ENCODE peak calls at places on chromosomes 12 and 14, in five cellular contexts. M, Z, B, P and X are unnamed samples. For H3K4me1, the result is how much of the 10 kb centered on the place peaks cover.

GRCh38 chr14:74531467-74531866 is 37.9 kb downstream of the ISCA2 start:
- DNase-seq in M (peak), Z (no peak), B (peak), P (peak), X (peak)

GRCh38 chr14:55221186-55221585 is 29.8 kb upstream of the DLGAP5 start:
- DNase-seq in M (no peak), Z (no peak), B (no peak), P (no peak), X (no peak)

GRCh38 chr12:67698711-67699603 is 50.4 kb downstream of the DYRK2 start:
- DNase-seq in M (no peak), Z (peak), B (no peak), P (no peak), X (no peak)

GRCh38 chr12:65620026-65620425 is 204.3 kb upstream of the HMGA2 start:
- DNase-seq in M (no peak), Z (no peak), B (no peak), P (no peak), X (no peak)

GRCh38 chr12:3295648-3296408 is 195.2 kb upstream of the PRMT8 start:
- DNase-seq in M (no peak), Z (no peak), B (no peak), P (no peak), X (no peak)

GRCh38 chr12:77102691-77103090 is 37.3 kb upstream of the E2F7 start:
- DNase-seq in M (no peak), Z (no peak), B (no peak), P (no peak), X (no peak)

GRCh38 chr12:46300906-46301305 is 32.1 kb upstream of the SLC38A1 start:
- DNase-seq in M (no peak), Z (no peak), B (no peak), P (no peak), X (no peak)

GRCh38 chr12:10130042-10130441 is at the start of gene CLEC7A:
- DNase-seq in M (no peak), Z (peak), B (no peak), P (no peak), X (no peak)

GRCh38 chr14:67673451-67673850 is 981 bp downstream of the VTI1B start:
- DNase-seq in M (no peak), Z (no peak), B (no peak), P (no peak), X (no peak)

DNA sequence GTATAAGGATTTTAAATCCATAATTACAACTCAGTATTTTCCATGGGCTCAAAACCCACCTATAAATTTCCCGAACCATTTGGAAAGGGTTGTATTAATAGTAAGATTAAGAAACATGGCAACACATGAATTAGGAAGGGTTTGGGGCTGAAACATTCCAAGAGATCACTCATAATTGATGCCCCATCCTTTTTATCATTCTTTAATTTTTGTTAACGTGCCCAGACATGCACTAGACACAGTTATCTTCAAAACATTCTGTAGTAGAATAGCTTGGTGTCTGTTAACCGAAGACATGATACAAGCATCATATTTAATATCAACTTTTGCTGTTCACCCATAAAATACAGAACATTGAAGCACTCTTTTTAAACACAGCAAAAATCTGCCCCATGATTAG is 106.8 kb upstream of the FRMD6 start:
- DNase-seq in M (no peak), Z (no peak), B (no peak), P (no peak), X (no peak)
- H3K4me1 ChIP-seq in M (under half), Z (under half), B (under half), P (under half), X (under half)

DNA sequence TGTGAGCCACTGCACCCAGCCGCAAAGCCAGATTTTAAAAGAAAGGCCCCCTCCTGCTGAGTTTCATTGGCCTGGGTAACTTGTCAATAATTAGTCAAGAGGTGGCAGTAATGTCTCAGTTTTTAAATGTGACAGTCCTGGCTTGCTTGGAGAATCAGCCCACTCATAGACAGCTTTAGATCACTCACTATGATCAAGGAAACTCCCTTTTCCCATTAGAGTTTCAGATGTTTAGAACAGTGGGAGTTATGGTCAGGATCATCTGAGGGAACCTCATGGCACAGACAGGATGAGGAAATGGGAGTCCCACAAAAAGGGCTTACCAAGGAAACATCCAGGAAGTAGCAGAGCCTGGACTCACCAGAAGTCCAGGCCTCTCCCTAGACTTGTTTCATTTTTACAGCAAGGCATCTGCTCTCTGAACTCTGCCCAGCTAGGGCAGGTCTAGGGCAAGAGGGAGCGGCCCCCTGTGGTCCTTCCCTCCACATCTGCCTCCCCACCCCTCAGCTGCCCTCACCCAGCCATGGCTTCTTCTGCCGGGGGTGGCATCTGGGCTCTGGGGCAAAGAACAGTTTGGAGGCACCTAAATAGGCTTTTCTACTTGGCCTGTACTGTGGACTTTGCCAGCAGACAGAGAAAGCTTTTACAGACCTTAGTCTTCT is 11.2 kb downstream of the BCL2L14 start:
- DNase-seq in M (peak), Z (peak), B (peak), P (peak), X (peak)
- TF ChIP-seq JUNB in M (no peak), Z (no peak), B (no peak), P (no peak), X (no peak)

GRCh38 chr14:95296595-95297365 is 22.9 kb downstream of the CLMN start:
- DNase-seq in M (no peak), Z (no peak), B (no peak), P (no peak), X (no peak)
- H3K4me2 ChIP-seq in M (no peak), Z (no peak), B (no peak), P (no peak), X (no peak)

GRCh38 chr12:79925492-79925891 is 9.4 kb downstream of the PPP1R12A start:
- DNase-seq in M (no peak), Z (no peak), B (no peak), P (no peak), X (no peak)
- H3K4me1 ChIP-seq in M (under half), Z (under half), B (under half), P (under half), X (under half)

GRCh38 chr12:115421350-115421749 is 737.4 kb upstream of the TBX3 start:
- DNase-seq in M (no peak), Z (no peak), B (no peak), P (no peak), X (no peak)

GRCh38 chr12:115424003-115424402 is 740.0 kb upstream of the TBX3 start:
- DNase-seq in M (no peak), Z (no peak), B (no peak), P (no peak), X (no peak)

GRCh38 chr12:115421796-115422709 is 738.1 kb upstream of the TBX3 start:
- DNase-seq in M (no peak), Z (no peak), B (peak), P (no peak), X (no peak)

GRCh38 chr12:115423546-115423987 is 739.6 kb upstream of the TBX3 start:
- DNase-seq in M (peak), Z (no peak), B (peak), P (no peak), X (no peak)

DNA sequence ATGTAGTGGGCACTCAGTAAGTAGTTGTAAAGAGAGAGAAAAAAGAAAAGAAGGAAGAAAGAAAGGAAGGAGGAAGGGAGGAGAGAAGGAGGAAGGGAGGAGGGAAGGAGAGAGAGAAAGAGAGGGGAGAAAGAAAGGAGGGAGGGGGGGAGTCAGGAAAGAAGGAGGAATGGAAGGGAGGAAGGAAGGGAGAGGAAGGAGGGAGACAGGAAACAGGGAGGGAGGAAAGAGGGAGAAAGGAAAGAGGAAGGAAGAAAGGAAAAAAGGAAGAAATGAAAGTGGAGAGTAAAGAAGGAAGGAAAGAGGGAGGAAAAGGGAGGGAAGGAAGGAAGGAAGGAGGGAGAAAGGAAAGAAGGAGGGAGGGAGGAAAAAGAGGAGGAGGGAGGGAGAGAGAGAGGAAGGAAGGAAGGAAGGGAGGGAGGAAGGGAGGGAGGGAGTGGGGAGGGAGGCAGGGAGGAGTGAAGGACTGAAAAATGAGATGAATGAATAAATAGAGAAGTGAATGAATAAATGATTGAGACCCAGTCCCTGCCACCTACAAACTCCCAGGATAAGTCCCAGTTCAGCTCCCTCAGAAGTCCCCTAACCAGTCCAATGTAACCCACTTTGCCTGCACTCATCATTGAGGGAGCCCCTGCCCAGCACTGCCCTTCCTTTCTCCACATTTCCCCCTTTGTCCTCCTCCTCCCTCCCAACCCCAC is 739.0 kb upstream of the TBX3 start:
- DNase-seq in M (no peak), Z (no peak), B (no peak), P (no peak), X (no peak)
- TF ChIP-seq JUNB in M (no peak), Z (no peak), B (no peak), P (no peak), X (no peak)

GRCh38 chr12:89831696-89832095 is 123.1 kb upstream of the ATP2B1 start:
- DNase-seq in M (no peak), Z (no peak), B (no peak), P (no peak), X (no peak)
- H3K4me2 ChIP-seq in M (no peak), Z (no peak), B (no peak), P (no peak), X (no peak)

GRCh38 chr12:64099430-64099829 is 122.7 kb downstream of the KICS2 start:
- DNase-seq in M (peak), Z (no peak), B (no peak), P (no peak), X (no peak)

GRCh38 chr12:64098709-64099354 is 123.3 kb downstream of the KICS2 start:
- DNase-seq in M (no peak), Z (no peak), B (no peak), P (no peak), X (no peak)

GRCh38 chr12:64102339-64102738 is 119.8 kb downstream of the KICS2 start:
- DNase-seq in M (no peak), Z (no peak), B (no peak), P (no peak), X (no peak)

GRCh38 chr12:64092507-64092906 is 129.6 kb downstream of the KICS2 start:
- DNase-seq in M (no peak), Z (no peak), B (no peak), P (no peak), X (no peak)

GRCh38 chr12:64097346-64098105 is 124.6 kb downstream of the KICS2 start:
- DNase-seq in M (no peak), Z (no peak), B (no peak), P (no peak), X (no peak)
- H3K4me1 ChIP-seq in M (under half), Z (under half), B (under half), P (under half), X (under half)

DNA sequence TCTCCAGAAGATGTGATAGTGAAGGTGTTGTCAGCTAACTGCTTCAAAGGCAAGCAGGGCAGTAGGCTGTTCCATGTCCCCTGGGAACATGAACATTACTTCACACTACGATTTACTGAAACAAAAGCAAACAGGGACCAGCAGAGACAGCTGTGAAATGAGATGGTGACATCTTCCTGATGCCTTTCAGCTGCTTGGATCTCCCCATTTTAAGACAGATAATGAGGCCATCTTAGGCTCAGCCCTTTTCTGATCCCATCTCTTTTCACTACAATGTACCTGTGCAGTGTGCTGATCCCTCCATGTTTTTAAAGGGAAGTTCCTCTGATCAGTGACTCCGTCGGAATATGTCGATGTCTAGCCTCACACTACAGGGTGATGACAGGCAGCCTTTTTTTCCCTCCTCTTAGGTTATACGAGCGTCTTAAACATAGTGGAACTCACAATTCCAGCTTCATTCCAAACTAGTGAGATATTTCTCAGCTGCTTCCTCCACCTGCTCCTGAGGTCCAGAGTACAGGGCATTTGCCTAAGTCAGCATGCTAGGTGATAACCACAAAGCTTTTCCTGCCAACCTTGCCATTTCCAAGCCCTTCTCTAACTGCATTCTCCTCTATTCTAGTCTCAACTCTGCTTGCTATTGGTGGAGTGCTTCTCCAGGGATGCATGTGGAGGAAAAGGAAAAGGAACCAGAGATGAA is 87.6 kb upstream of the EGLN3 start:
- DNase-seq in M (no peak), Z (no peak), B (peak), P (no peak), X (no peak)
- TF ChIP-seq JUNB in M (no peak), Z (no peak), B (no peak), P (no peak), X (no peak)

DNA sequence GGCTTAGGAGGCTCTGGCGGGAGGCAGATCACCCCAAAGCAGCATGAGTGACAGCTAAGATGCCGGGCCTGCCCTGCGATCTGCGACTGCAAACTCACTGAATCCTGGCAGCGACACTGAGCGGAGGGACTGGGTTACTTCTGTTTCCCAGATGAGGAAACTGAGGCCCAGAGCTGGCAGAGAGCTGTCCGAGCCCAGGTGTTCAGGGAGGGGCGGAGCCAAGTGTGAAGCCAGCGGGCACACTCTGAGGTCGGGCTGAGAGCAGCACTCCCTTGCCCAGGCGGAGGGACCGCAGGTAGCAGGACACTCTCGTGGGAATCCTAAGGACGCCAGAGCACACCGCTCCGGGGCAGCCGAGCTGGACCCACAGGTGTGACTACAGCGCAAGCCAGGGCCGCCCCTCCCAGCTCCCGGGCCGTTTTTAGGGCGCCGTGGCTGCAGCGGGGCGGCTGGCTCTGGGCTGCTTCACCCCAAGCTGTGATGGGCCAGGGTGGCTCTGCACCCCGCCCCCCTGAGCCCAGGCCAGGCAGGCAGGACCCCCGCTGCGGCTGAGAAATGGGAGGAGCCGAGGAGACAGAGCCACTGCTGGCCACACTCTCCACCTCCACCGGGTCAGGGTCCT is 27.4 kb downstream of the MMP17 start:
- DNase-seq in M (no peak), Z (no peak), B (no peak), P (no peak), X (no peak)
- H3K4me2 ChIP-seq in M (no peak), Z (no peak), B (no peak), P (no peak), X (no peak)